ENCODE peak calls at places on chromosomes 3 and 15, in six cellular contexts. G, Z, W, B, U and F are unnamed samples.

GRCh38 chr3:115330406-115330805 is 183.3 kb upstream of the ZBTB20 start:
- DNase-seq in G (peak), Z (no peak), W (no peak), B (no peak), U (no peak), F (no peak)

GRCh38 chr3:50474717-50475116 is 28.7 kb downstream of the CACNA2D2 start:
- DNase-seq in G (peak), Z (no peak), W (no peak), B (no peak), U (no peak), F (no peak)

GRCh38 chr15:62932436-62932835 is 110.1 kb upstream of the TPM1 start:
- DNase-seq in G (peak), Z (no peak), W (no peak), B (no peak), U (no peak), F (no peak)

GRCh38 chr15:44712108-44713005 is 1.0 kb downstream of the B2M start:
- DNase-seq in G (peak), Z (peak), W (peak), B (no peak), U (peak), F (no peak)

GRCh38 chr3:140904521-140904920 is 37.1 kb upstream of the SLC25A36 start:
- DNase-seq in G (no peak), Z (no peak), W (no peak), B (no peak), U (no peak), F (no peak)

GRCh38 chr3:174100744-174101143 is 703.2 kb downstream of the NLGN1 start:
- DNase-seq in G (no peak), Z (no peak), W (no peak), B (no peak), U (no peak), F (no peak)

GRCh38 chr3:15795563-15796308 is 2.0 kb downstream of the ANKRD28 start:
- DNase-seq in G (peak), Z (no peak), W (no peak), B (no peak), U (no peak), F (no peak)

GRCh38 chr3:196650740-196651311 is 11.3 kb downstream of the NRROS start:
- DNase-seq in G (peak), Z (no peak), W (peak), B (no peak), U (no peak), F (no peak)